ENCODE peak calls at places on chromosomes 7 and 10, in nine cellular contexts. Q is activated CD8-positive, alpha-beta T cell treated with anti-CD3 and anti-CD28 coated beads for 36 hours; N is nephron progenitor cell; P is bronchial epithelial cell; T is progenitor cell of endocrine pancreas; R is K562; D is neural crest cell; H is fibroblast of lung; U is cardiac fibroblast. J is an unnamed sample.

GRCh38 chr10:114151486-114151885 is 22.5 kb downstream of the CCDC186 start:
- DNase-seq in H (peak), D (no peak), U (peak), T (no peak), N (no peak), P (peak), R (no peak), Q (no peak), J (peak)

GRCh38 chr10:4663162-4663992 is 162.6 kb upstream of the AKR1E2 start:
- DNase-seq in Q (peak), N (peak), P (peak), H (peak), D (no peak), T (no peak), U (peak), R (peak), J (peak)

GRCh38 chr10:70145166-70145665 is 1.3 kb downstream of the TYSND1 start:
- DNase-seq in D (no peak), T (no peak), H (no peak), U (no peak), P (no peak), R (no peak), Q (no peak), N (no peak), J (no peak)

GRCh38 chr10:117477961-117478670 is 64.4 kb upstream of the EMX2 start:
- DNase-seq in T (no peak), N (no peak), U (peak), D (no peak), H (no peak), P (peak), R (peak), Q (no peak), J (no peak)

GRCh38 chr10:72802291-72803118 is 91.0 kb upstream of the OIT3 start:
- DNase-seq in H (peak), N (no peak), T (no peak), Q (no peak), P (peak), U (peak), D (no peak), R (no peak), J (no peak)

GRCh38 chr7:150897502-150898474 is 45.5 kb downstream of the AOC1 start:
- DNase-seq in D (no peak), U (no peak), T (no peak), P (peak), R (peak), N (no peak), Q (peak), H (no peak), J (no peak)

GRCh38 chr7:69928609-69929008 is 330.3 kb downstream of the AUTS2 start:
- DNase-seq in R (no peak), U (no peak), T (no peak), H (no peak), N (no peak), D (no peak), P (no peak), Q (no peak), J (no peak)

GRCh38 chr10:92664322-92664721 is 25.4 kb upstream of the HHEX start:
- DNase-seq in R (no peak), P (no peak), T (no peak), N (no peak), D (no peak), U (no peak), H (no peak), Q (no peak), J (no peak)

GRCh38 chr7:102953421-102953820 is 40.6 kb downstream of the LRRC17 start:
- DNase-seq in U (no peak), Q (no peak), T (no peak), P (no peak), D (no peak), N (no peak), R (no peak), H (no peak), J (no peak)

GRCh38 chr10:90813592-90814365 is 44.1 kb downstream of the HTR7 start:
- DNase-seq in R (no peak), P (no peak), N (no peak), U (no peak), H (no peak), D (no peak), Q (no peak), T (no peak), J (no peak)

GRCh38 chr7:151402029-151402835 is 7.6 kb downstream of the WDR86 start:
- DNase-seq in P (peak), R (no peak), D (no peak), Q (no peak), H (no peak), T (no peak), U (no peak), N (no peak), J (no peak)

GRCh38 chr7:111329367-111330234 is 232.7 kb downstream of the IMMP2L start:
- DNase-seq in H (peak), R (no peak), D (no peak), U (peak), N (no peak), P (peak), Q (no peak), T (no peak), J (no peak)

GRCh38 chr10:73586583-73586984 is 4.6 kb downstream of the USP54 start:
- DNase-seq in U (peak), H (peak), R (no peak), Q (no peak), T (no peak), N (no peak), D (no peak), P (peak), J (peak)

GRCh38 chr10:103241262-103242011 is 4.2 kb upstream of the RPEL1 start:
- DNase-seq in T (no peak), H (peak), R (no peak), N (no peak), Q (no peak), D (no peak), P (peak), U (peak), J (peak)

GRCh38 chr10:28241766-28242399 is 61.0 kb downstream of the MPP7 start:
- DNase-seq in H (peak), N (peak), U (peak), T (no peak), D (peak), P (peak), Q (peak), R (peak), J (peak)

GRCh38 chr7:22884911-22885823 is 62.5 kb upstream of the TOMM7 start:
- DNase-seq in P (no peak), H (no peak), U (no peak), Q (peak), R (no peak), T (no peak), N (no peak), D (no peak), J (no peak)

GRCh38 chr7:16754869-16755317 is 1.3 kb downstream of the TSPAN13 start:
- DNase-seq in H (no peak), N (no peak), U (no peak), Q (no peak), R (no peak), T (no peak), P (peak), D (no peak), J (no peak)

GRCh38 chr10:59362991-59363390 is 642 bp upstream of the FAM13C start:
- DNase-seq in D (peak), N (peak), Q (peak), H (peak), U (peak), R (no peak), T (peak), P (peak), J (no peak)

GRCh38 chr7:159028456-159029401 is 115.9 kb downstream of the VIPR2 start:
- DNase-seq in T (no peak), P (no peak), H (no peak), R (no peak), Q (no peak), U (no peak), D (no peak), N (no peak), J (no peak)

GRCh38 chr10:125334545-125334944 is 174.2 kb upstream of the CTBP2 start:
- DNase-seq in T (no peak), U (no peak), N (no peak), D (no peak), R (no peak), Q (no peak), P (no peak), H (no peak), J (no peak)

GRCh38 chr7:33986951-33987948 is 81.9 kb downstream of the BMPER start:
- DNase-seq in R (no peak), P (peak), Q (no peak), D (no peak), U (peak), T (no peak), H (peak), N (no peak), J (peak)

GRCh38 chr10:10551595-10551994 is 466.1 kb upstream of the CELF2 start:
- DNase-seq in R (no peak), P (no peak), U (no peak), T (no peak), D (no peak), Q (no peak), N (no peak), H (no peak), J (no peak)

GRCh38 chr10:99870051-99870730 is 87.8 kb downstream of the ABCC2 start:
- DNase-seq in R (no peak), T (no peak), U (no peak), D (no peak), Q (peak), N (no peak), P (no peak), H (no peak), J (no peak)

GRCh38 chr10:71719042-71719441 is 536 bp downstream of the C10orf105 start:
- DNase-seq in R (no peak), D (no peak), T (no peak), N (no peak), Q (no peak), U (peak), P (no peak), H (no peak), J (no peak)

GRCh38 chr7:6272481-6273323 is at the start of gene CYTH3:
- DNase-seq in T (peak), D (peak), R (peak), U (peak), N (peak), P (peak), Q (peak), H (peak), J (peak)

GRCh38 chr10:68332259-68333057 is at the start of gene PBLD:
- DNase-seq in P (peak), Q (peak), U (peak), H (peak), D (peak), N (peak), R (peak), T (peak), J (peak)

GRCh38 chr7:42015413-42015698 is 221.7 kb downstream of the GLI3 start:
- DNase-seq in D (no peak), P (no peak), T (no peak), R (no peak), H (no peak), N (no peak), Q (no peak), U (peak), J (no peak)

GRCh38 chr7:42128703-42129102 is 108.3 kb downstream of the GLI3 start:
- DNase-seq in N (no peak), Q (peak), H (peak), D (no peak), U (no peak), P (peak), T (no peak), R (no peak), J (no peak)

GRCh38 chr10:100668001-100668400 is 77.4 kb upstream of the PAX2 start:
- DNase-seq in D (no peak), P (no peak), Q (no peak), N (peak), U (no peak), T (no peak), H (no peak), R (no peak), J (no peak)

GRCh38 chr7:96219382-96220130 is 102.3 kb downstream of the SLC25A13 start:
- DNase-seq in Q (no peak), P (peak), U (peak), N (no peak), H (peak), R (no peak), D (no peak), T (no peak), J (no peak)

GRCh38 chr10:15045380-15045779 is 1.6 kb downstream of the OLAH start:
- DNase-seq in N (no peak), T (no peak), U (no peak), P (peak), R (no peak), Q (no peak), D (no peak), H (no peak), J (no peak)

GRCh38 chr10:125710267-125710563 is 9.3 kb upstream of the EDRF1 start:
- DNase-seq in Q (no peak), U (no peak), R (no peak), N (no peak), D (no peak), P (no peak), T (no peak), H (peak), J (no peak)

GRCh38 chr7:4815121-4815520 is 39.7 kb downstream of the AP5Z1 start:
- DNase-seq in R (no peak), D (no peak), P (no peak), U (no peak), H (no peak), N (no peak), T (no peak), Q (no peak), J (no peak)

GRCh38 chr7:72408966-72409637 is 3.0 kb downstream of the CALN1 start:
- DNase-seq in U (no peak), Q (no peak), H (no peak), P (no peak), D (no peak), R (no peak), N (no peak), T (no peak), J (no peak)

GRCh38 chr7:72405389-72405788 is 6.7 kb downstream of the CALN1 start:
- DNase-seq in N (no peak), T (no peak), U (no peak), P (peak), H (no peak), R (peak), Q (peak), D (no peak), J (no peak)

GRCh38 chr7:72404743-72405142 is 7.4 kb downstream of the CALN1 start:
- DNase-seq in Q (no peak), N (no peak), H (no peak), U (no peak), T (no peak), D (no peak), R (no peak), P (no peak), J (no peak)

GRCh38 chr7:72405871-72406270 is 6.3 kb downstream of the CALN1 start:
- DNase-seq in P (no peak), H (no peak), R (no peak), U (no peak), D (no peak), T (no peak), Q (no peak), N (no peak), J (no peak)

DNA sequence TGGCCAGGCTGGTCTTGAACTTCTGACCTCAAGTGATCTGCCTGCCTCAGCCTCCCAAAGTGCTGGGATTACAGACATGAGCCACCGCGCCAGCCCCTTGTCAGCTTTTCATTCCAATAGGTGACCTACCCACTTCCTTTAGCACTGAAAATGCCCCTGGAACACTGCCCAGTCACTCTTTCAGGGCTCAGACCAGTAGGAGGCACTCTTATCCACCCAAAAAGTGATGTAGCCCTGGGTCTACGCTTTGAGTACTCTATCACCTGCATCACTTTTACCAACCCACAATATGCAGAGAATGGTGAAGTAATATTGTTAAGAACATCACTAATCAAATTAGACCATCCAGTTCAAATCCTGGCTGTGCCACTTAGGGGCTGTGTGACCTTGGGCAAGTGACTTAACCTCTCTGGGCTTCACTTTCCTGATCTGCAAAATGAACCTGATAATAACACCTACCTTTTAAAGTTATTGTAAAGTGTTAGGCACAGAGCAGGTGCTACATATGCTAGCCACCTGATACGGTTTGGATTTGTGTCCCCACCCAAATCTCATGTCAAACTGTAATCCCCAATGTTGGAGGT is 5.2 kb downstream of the CALN1 start:
- DNase-seq in R (no peak), P (no peak), D (no peak), Q (no peak), U (no peak), H (no peak), T (no peak), N (no peak), J (no peak)
- TF ChIP-seq CTCF in R (peak), P (no peak), D (no peak), Q (no peak), U (no peak), H (no peak), T (no peak), N (no peak), J (no peak)

DNA sequence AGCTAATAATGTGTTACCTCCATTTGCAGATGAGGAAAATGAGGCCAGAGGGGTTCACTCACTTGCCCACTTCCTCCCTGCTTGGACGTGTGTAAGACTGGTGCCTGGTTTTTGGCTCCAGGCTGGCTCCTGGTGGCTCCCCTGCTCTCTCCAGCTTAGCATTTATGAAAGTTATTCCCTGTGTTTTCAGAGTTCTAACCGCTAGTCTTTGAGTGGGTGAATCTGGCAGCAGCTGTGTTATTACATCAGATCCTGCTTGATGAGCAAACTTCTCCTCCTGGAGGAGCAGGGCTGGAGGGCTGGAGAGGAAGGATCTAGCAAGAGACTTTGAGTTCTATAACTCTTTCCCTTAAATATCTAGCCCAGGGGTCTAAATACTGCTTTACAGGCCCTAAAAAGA is 80.9 kb upstream of the AGBL3 start:
- DNase-seq in P (peak), H (peak), Q (no peak), U (peak), D (no peak), R (no peak), T (no peak), N (no peak), J (no peak)
- TF ChIP-seq CTCF in P (no peak), H (peak), Q (no peak), U (peak), D (no peak), R (no peak), T (no peak), N (no peak), J (no peak)

GRCh38 chr10:51367120-51367519 is 292.8 kb downstream of the PRKG1 start:
- DNase-seq in R (no peak), Q (no peak), D (no peak), H (no peak), P (no peak), U (peak), N (no peak), T (no peak), J (no peak)

GRCh38 chr10:51371725-51372124 is 297.4 kb downstream of the PRKG1 start:
- DNase-seq in T (no peak), H (no peak), D (no peak), U (peak), P (no peak), N (no peak), Q (no peak), R (no peak), J (no peak)

GRCh38 chr10:51369903-51370302 is 295.6 kb downstream of the PRKG1 start:
- DNase-seq in Q (no peak), T (no peak), R (no peak), N (no peak), H (peak), U (peak), P (peak), D (no peak), J (no peak)

GRCh38 chr10:51366044-51366443 is 291.8 kb downstream of the PRKG1 start:
- DNase-seq in R (no peak), N (no peak), T (no peak), P (no peak), U (peak), H (no peak), Q (no peak), D (no peak), J (no peak)

GRCh38 chr10:51368943-51369342 is 294.7 kb downstream of the PRKG1 start:
- DNase-seq in N (no peak), P (no peak), D (no peak), Q (no peak), U (no peak), T (no peak), R (no peak), H (no peak), J (no peak)
- TF ChIP-seq CTCF in N (no peak), P (no peak), D (peak), Q (no peak), U (no peak), T (peak), R (no peak), H (no peak), J (peak)

DNA sequence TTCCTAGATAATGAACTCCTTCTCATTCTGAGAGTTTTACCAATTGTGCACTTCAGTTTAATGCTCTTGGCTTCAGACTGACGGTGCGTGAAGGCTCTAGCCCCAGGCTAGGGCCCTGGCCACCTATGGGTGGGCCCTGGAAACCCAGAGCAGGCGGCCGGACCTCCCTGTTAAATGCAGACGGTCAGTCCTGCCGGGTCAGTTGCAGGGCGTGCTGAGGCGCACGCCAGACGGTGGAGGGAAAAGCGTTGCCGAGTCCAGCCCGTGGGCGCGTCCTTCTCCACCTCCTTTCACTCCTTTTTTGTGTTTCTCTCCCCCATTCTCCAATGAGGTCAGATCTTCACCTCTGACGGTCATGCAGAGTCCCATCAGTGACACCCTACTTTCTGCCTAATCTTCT is 2.3 kb downstream of the DPYSL4 start:
- DNase-seq in H (no peak), N (no peak), U (no peak), Q (no peak), D (no peak), T (no peak), P (no peak), R (no peak), J (no peak)
- TF ChIP-seq CTCF in H (no peak), N (no peak), U (no peak), Q (no peak), D (no peak), T (no peak), P (no peak), R (no peak), J (no peak)

GRCh38 chr10:121516071-121516470 is 82.2 kb downstream of the FGFR2 start:
- DNase-seq in U (no peak), T (no peak), H (no peak), N (no peak), R (no peak), D (no peak), P (no peak), Q (no peak), J (no peak)

GRCh38 chr10:121509776-121510175 is 88.5 kb downstream of the FGFR2 start:
- DNase-seq in R (no peak), T (no peak), D (no peak), H (no peak), U (no peak), N (no peak), Q (no peak), P (no peak), J (no peak)

GRCh38 chr10:121510201-121510771 is 88.0 kb downstream of the FGFR2 start:
- DNase-seq in T (no peak), Q (no peak), D (no peak), P (no peak), R (no peak), U (no peak), N (no peak), H (no peak), J (no peak)

GRCh38 chr10:121514141-121514865 is 83.9 kb downstream of the FGFR2 start:
- DNase-seq in T (no peak), R (no peak), U (no peak), N (no peak), Q (no peak), H (no peak), P (no peak), D (no peak), J (no peak)

DNA sequence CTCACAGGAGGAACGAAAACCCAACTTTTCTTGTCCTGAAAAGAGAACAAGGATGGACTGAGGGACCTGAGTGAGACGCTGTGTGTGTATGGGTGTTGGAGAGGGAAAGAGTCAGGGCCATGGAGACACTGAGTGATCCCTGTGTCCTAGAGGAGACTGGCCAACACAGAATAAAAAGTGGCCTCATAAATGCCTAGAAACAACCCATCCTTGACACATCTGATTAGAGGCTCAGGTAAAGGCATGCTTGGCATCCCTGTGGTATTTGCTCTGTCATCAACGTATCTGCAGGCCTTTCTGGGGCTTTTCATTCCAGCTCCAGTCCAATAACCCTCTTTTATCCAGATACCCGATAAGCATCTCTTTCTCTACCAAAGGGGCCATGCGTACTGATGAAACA is 86.3 kb downstream of the FGFR2 start:
- DNase-seq in R (no peak), N (no peak), D (no peak), H (no peak), P (no peak), U (no peak), T (no peak), Q (no peak), J (peak)
- TF ChIP-seq CTCF in R (no peak), N (no peak), D (no peak), H (no peak), P (no peak), U (no peak), T (no peak), Q (no peak), J (no peak)

J was measured in HepG2.